ENCODE peak calls at places on chromosome 3, in ten cellular contexts. L, Y, E, P, S, G, I, K, X and B are unnamed samples.

GRCh38 chr3:31377045-31377642 is 155.6 kb upstream of the STT3B start:
- DNase-seq in L (no peak), Y (no peak), E (peak; percentile 69), P (peak; percentile 80), S (peak; percentile 53), G (no peak), I (no peak), K (no peak), X (no peak), B (peak; percentile 51)

GRCh38 chr3:138371070-138371950 is 22.9 kb downstream of the MRAS start:
- DNase-seq in L (peak; percentile 83), Y (peak; percentile 84), E (no peak), P (no peak), S (no peak), G (no peak), I (no peak), K (peak; percentile 16), X (no peak), B (no peak)

GRCh38 chr3:39637807-39638206 is 170.3 kb downstream of the MOBP start:
- DNase-seq in L (no peak), Y (no peak), E (peak; percentile 31), P (peak; percentile 62), S (peak; percentile 41), G (peak; percentile 22), I (no peak), K (no peak), X (no peak), B (peak; percentile 45)

GRCh38 chr3:54320376-54320775 is 198.0 kb downstream of the CACNA2D3 start:
- DNase-seq in L (no peak), Y (no peak), E (no peak), P (no peak), S (no peak), G (no peak), I (no peak), K (no peak), X (no peak), B (peak; percentile 6)

GRCh38 chr3:146948161-146948560 is 343.0 kb upstream of the PLSCR5 start:
- DNase-seq in L (no peak), Y (no peak), E (no peak), P (no peak), S (no peak), G (no peak), I (no peak), K (no peak), X (no peak), B (no peak)

GRCh38 chr3:144516029-144516428 is 544.4 kb downstream of the DIPK2A start:
- DNase-seq in L (no peak), Y (no peak), E (no peak), P (no peak), S (no peak), G (no peak), I (no peak), K (no peak), X (no peak), B (no peak)

GRCh38 chr3:4834403-4834866 is 144.8 kb upstream of the BHLHE40 start:
- DNase-seq in L (peak; percentile 64), Y (peak; percentile 43), E (no peak), P (no peak), S (no peak), G (no peak), I (peak; percentile 61), K (peak; percentile 66), X (no peak), B (no peak)

GRCh38 chr3:16906679-16907078 is 21.9 kb downstream of the PLCL2 start:
- DNase-seq in L (no peak), Y (no peak), E (peak; percentile 72), P (peak; percentile 75), S (peak; percentile 45), G (no peak), I (no peak), K (no peak), X (no peak), B (peak; percentile 44)

GRCh38 chr3:100254168-100254777 is 6.5 kb upstream of the TBC1D23 start:
- DNase-seq in L (peak; percentile 53), Y (peak; percentile 51), E (peak; percentile 83), P (peak; percentile 77), S (peak; percentile 52), G (peak; percentile 92), I (no peak), K (no peak), X (peak; percentile 22), B (peak; percentile 83)

GRCh38 chr3:182948305-182948704 is 32.0 kb downstream of the DCUN1D1 start:
- DNase-seq in L (no peak), Y (no peak), E (no peak), P (no peak), S (no peak), G (no peak), I (no peak), K (no peak), X (no peak), B (no peak)

GRCh38 chr3:88113311-88114162 is 36.2 kb upstream of the C3orf38 start:
- DNase-seq in L (peak; percentile 24), Y (peak; percentile 20), E (peak; percentile 82), P (peak; percentile 78), S (peak; percentile 56), G (peak; percentile 90), I (peak; percentile 38), K (no peak), X (peak; percentile 46), B (peak; percentile 84)

GRCh38 chr3:196634851-196635250 is 4.6 kb upstream of the NRROS start:
- DNase-seq in L (no peak), Y (no peak), E (no peak), P (no peak), S (no peak), G (no peak), I (no peak), K (no peak), X (no peak), B (no peak)

GRCh38 chr3:123547881-123548534 is 36.8 kb downstream of the HACD2 start:
- DNase-seq in L (no peak), Y (no peak), E (peak; percentile 64), P (peak; percentile 51), S (no peak), G (no peak), I (no peak), K (no peak), X (no peak), B (peak; percentile 24)

GRCh38 chr3:123552768-123553167 is 32.1 kb downstream of the HACD2 start:
- DNase-seq in L (no peak), Y (no peak), E (no peak), P (no peak), S (no peak), G (peak; percentile 24), I (no peak), K (no peak), X (no peak), B (no peak)

GRCh38 chr3:123546133-123546755 is 38.6 kb downstream of the HACD2 start:
- DNase-seq in L (no peak), Y (no peak), E (peak; percentile 31), P (peak; percentile 67), S (peak; percentile 42), G (no peak), I (no peak), K (no peak), X (no peak), B (peak; percentile 24)

GRCh38 chr3:123552095-123552714 is 32.6 kb downstream of the HACD2 start:
- DNase-seq in L (peak; percentile 35), Y (peak; percentile 24), E (peak; percentile 30), P (peak; percentile 34), S (no peak), G (peak; percentile 73), I (no peak), K (no peak), X (no peak), B (peak; percentile 35)
- TF ChIP-seq CTCF in L (peak; percentile 50), Y (peak; percentile 65), E (peak; percentile 73), P (peak; percentile 78), S (peak; percentile 74), G (peak; percentile 67), I (peak; percentile 27), K (peak; percentile 49), X (peak; percentile 51), B (peak; percentile 70)

GRCh38 chr3:162774613-162775100 is 1278.0 kb downstream of the OTOL1 start:
- DNase-seq in L (no peak), Y (no peak), E (no peak), P (no peak), S (no peak), G (peak; percentile 15), I (no peak), K (no peak), X (no peak), B (no peak)

GRCh38 chr3:162776137-162776536 is 1279.5 kb downstream of the OTOL1 start:
- DNase-seq in L (no peak), Y (no peak), E (no peak), P (no peak), S (no peak), G (no peak), I (no peak), K (no peak), X (no peak), B (peak; percentile 6)

GRCh38 chr3:162777118-162777517 is 1280.5 kb downstream of the OTOL1 start:
- DNase-seq in L (no peak), Y (no peak), E (no peak), P (no peak), S (no peak), G (no peak), I (no peak), K (no peak), X (no peak), B (no peak)

DNA sequence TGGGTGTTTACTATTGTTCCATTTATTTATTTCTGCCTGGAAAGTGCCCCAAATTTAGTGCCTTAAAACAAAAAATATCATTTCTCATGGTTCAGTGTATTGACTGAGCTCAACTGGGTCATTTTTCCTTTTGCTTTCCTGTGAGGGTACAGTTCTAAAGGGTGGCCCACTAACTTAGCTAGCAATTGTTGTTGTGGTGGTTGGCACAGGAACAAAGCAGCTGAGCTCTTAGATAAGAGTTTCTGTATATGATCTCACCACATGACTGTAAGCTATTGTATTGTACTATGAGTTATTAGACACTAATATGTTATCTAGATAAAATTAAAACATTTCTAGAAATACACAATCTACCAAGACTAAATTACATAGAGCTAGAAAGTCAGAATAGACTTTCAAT is 1283.7 kb downstream of the OTOL1 start:
- DNase-seq in L (no peak), Y (no peak), E (peak; percentile 39), P (no peak), S (no peak), G (no peak), I (no peak), K (no peak), X (no peak), B (peak; percentile 48)
- TF ChIP-seq CTCF in L (no peak), Y (no peak), E (no peak), P (no peak), S (no peak), G (no peak), I (no peak), K (no peak), X (no peak), B (no peak)

GRCh38 chr3:12138044-12138443 is 20.7 kb downstream of the TIMP4 start:
- DNase-seq in L (no peak), Y (no peak), E (peak; percentile 54), P (peak; percentile 67), S (peak; percentile 46), G (peak; percentile 53), I (no peak), K (no peak), X (no peak), B (peak; percentile 56)
- TF ChIP-seq CTCF in L (peak; percentile 12), Y (peak; percentile 62), E (peak; percentile 50), P (peak; percentile 58), S (peak; percentile 36), G (peak; percentile 68), I (no peak), K (peak; percentile 42), X (peak; percentile 46), B (peak; percentile 55)

DNA sequence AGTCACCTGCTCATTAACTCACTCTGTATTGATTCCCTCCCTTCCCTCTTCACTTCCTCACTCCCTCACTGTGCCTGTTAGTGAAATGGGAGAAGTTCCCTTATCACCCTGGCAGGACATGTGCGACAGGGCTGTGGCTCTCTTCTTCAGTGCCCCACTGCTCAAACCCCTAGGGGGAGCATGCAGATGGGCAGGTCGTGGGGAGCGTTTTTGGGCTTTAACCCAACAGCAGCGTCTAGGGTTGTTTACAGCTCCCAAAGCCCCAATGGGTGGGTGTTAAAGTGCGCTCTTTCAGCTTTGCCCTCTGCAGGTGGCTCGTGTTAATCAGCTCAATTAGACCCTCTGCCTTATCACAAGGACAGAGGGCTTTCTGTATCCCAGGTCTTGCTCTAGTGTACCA is 447.8 kb upstream of the PROK2 start:
- DNase-seq in L (no peak), Y (no peak), E (no peak), P (no peak), S (no peak), G (peak; percentile 50), I (no peak), K (no peak), X (no peak), B (no peak)
- TF ChIP-seq CTCF in L (no peak), Y (peak; percentile 9), E (no peak), P (no peak), S (no peak), G (peak; percentile 43), I (no peak), K (no peak), X (no peak), B (no peak)